ENCODE peak calls at places on chromosomes 6 and 20, in seven cellular contexts. One of them, this sample, is unnamed.

GRCh38 chr6:13303668-13304017 is 24.7 kb downstream of the TBC1D7 start:
- DNase-seq in H1: no peak
- DNase-seq in HCT116: no peak
- DNase-seq in WTC11: no peak
- DNase-seq in GM12878: peak; percentile 76
- DNase-seq in HepG2: no peak
- DNase-seq in K562: no peak
- DNase-seq in this sample: no peak

GRCh38 chr20:50354690-50355592 is 155.2 kb upstream of the PTPN1 start:
- DNase-seq in H1: no peak
- DNase-seq in HCT116: no peak
- DNase-seq in WTC11: no peak
- DNase-seq in GM12878: no peak
- DNase-seq in HepG2: no peak
- DNase-seq in K562: peak; percentile 61
- DNase-seq in this sample: no peak

GRCh38 chr6:140203611-140204553 is 829.4 kb upstream of the CITED2 start:
- DNase-seq in H1: no peak
- DNase-seq in HCT116: no peak
- DNase-seq in WTC11: no peak
- DNase-seq in GM12878: no peak
- DNase-seq in HepG2: no peak
- DNase-seq in K562: no peak
- DNase-seq in this sample: no peak

GRCh38 chr20:5757949-5758348 is 7.7 kb downstream of the SHLD1 start:
- DNase-seq in H1: no peak
- DNase-seq in HCT116: no peak
- DNase-seq in WTC11: no peak
- DNase-seq in GM12878: no peak
- DNase-seq in HepG2: no peak
- DNase-seq in K562: peak; percentile 11
- DNase-seq in this sample: no peak

GRCh38 chr20:64101731-64102621 is 5.4 kb downstream of the NPBWR2 start:
- DNase-seq in H1: no peak
- DNase-seq in HCT116: no peak
- DNase-seq in WTC11: peak; percentile 79
- DNase-seq in GM12878: no peak
- DNase-seq in HepG2: no peak
- DNase-seq in K562: peak; percentile 95
- DNase-seq in this sample: peak; percentile 92

GRCh38 chr6:136647363-136647763 is 97.1 kb upstream of the MAP7 start:
- DNase-seq in H1: no peak
- DNase-seq in HCT116: no peak
- DNase-seq in WTC11: no peak
- DNase-seq in GM12878: peak; percentile 24
- DNase-seq in HepG2: no peak
- DNase-seq in K562: no peak
- DNase-seq in this sample: no peak

GRCh38 chr20:32285621-32286334 is 8.3 kb downstream of the KIF3B start:
- DNase-seq in H1: no peak
- DNase-seq in HCT116: no peak
- DNase-seq in WTC11: no peak
- DNase-seq in GM12878: peak; percentile 84
- DNase-seq in HepG2: no peak
- DNase-seq in K562: peak; percentile 64
- DNase-seq in this sample: no peak

GRCh38 chr6:17971128-17972073 is 16.0 kb downstream of the KIF13A start:
- DNase-seq in H1: no peak
- DNase-seq in HCT116: peak; percentile 35
- DNase-seq in WTC11: no peak
- DNase-seq in GM12878: no peak
- DNase-seq in HepG2: no peak
- DNase-seq in K562: no peak
- DNase-seq in this sample: no peak

GRCh38 chr20:37777556-37777955 is 83.7 kb downstream of the CTNNBL1 start:
- DNase-seq in H1: no peak
- DNase-seq in HCT116: no peak
- DNase-seq in WTC11: no peak
- DNase-seq in GM12878: no peak
- DNase-seq in HepG2: no peak
- DNase-seq in K562: no peak
- DNase-seq in this sample: no peak

GRCh38 chr20:1325173-1326030 is 3.5 kb downstream of the SDCBP2 start:
- DNase-seq in H1: peak; percentile 79
- DNase-seq in HCT116: peak; percentile 88
- DNase-seq in WTC11: peak; percentile 96
- DNase-seq in GM12878: peak; percentile 88
- DNase-seq in HepG2: peak; percentile 97
- DNase-seq in K562: peak; percentile 94
- DNase-seq in this sample: peak; percentile 99

GRCh38 chr20:3751284-3751663 is 16.3 kb downstream of the ADISSP start:
- DNase-seq in H1: no peak
- DNase-seq in HCT116: no peak
- DNase-seq in WTC11: no peak
- DNase-seq in GM12878: no peak
- DNase-seq in HepG2: no peak
- DNase-seq in K562: no peak
- DNase-seq in this sample: no peak

GRCh38 chr6:31531162-31531561 is 2.4 kb downstream of the MCCD1 start:
- DNase-seq in H1: no peak
- DNase-seq in HCT116: no peak
- DNase-seq in WTC11: no peak
- DNase-seq in GM12878: no peak
- DNase-seq in HepG2: no peak
- DNase-seq in K562: no peak
- DNase-seq in this sample: no peak

GRCh38 chr6:31530659-31531058 is 1.9 kb downstream of the MCCD1 start:
- DNase-seq in H1: no peak
- DNase-seq in HCT116: no peak
- DNase-seq in WTC11: no peak
- DNase-seq in GM12878: no peak
- DNase-seq in HepG2: no peak
- DNase-seq in K562: no peak
- DNase-seq in this sample: no peak

GRCh38 chr6:31528307-31528777 is 420 bp upstream of the MCCD1 start:
- DNase-seq in H1: no peak
- DNase-seq in HCT116: no peak
- DNase-seq in WTC11: no peak
- DNase-seq in GM12878: no peak
- DNase-seq in HepG2: peak; percentile 54
- DNase-seq in K562: no peak
- DNase-seq in this sample: no peak

GRCh38 chr6:31529329-31530150 is 778 bp downstream of the MCCD1 start:
- DNase-seq in H1: no peak
- DNase-seq in HCT116: no peak
- DNase-seq in WTC11: no peak
- DNase-seq in GM12878: no peak
- DNase-seq in HepG2: peak; percentile 79
- DNase-seq in K562: no peak
- DNase-seq in this sample: no peak

DNA sequence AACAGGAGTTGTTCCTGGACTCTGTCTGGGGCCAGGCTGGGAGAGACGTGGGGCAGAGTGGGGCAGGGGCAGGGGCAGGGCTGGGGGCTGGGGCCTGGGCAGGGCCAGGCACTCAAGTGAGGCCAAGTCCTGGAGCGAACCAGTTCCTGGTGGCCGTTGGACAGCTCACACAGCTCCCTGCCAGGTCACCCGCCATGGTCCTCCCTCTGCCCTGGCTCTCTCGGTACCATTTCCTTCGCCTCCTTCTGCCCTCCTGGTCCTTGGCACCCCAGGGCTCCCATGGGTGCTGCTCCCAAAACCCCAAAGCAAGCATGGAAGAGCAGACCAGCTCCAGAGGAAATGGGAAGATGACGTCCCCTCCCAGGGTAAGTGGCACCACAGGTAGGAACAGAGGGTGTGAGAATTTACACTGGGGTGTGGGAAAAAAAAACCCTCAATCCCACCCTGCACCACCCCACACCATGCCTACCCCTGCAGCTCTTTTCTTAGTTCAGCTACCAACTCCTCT is at the start of gene MCCD1:
- DNase-seq in H1: no peak
- DNase-seq in HCT116: no peak
- DNase-seq in WTC11: no peak
- DNase-seq in GM12878: no peak
- DNase-seq in HepG2: no peak
- DNase-seq in K562: no peak
- DNase-seq in this sample: no peak
- TF ChIP-seq SP1 in H1: no peak
- TF ChIP-seq SP1 in HCT116: no peak
- TF ChIP-seq SP1 in WTC11: no peak
- TF ChIP-seq SP1 in GM12878: no peak
- TF ChIP-seq SP1 in HepG2: no peak
- TF ChIP-seq SP1 in K562: no peak
- TF ChIP-seq SP1 in this sample: no peak

DNA sequence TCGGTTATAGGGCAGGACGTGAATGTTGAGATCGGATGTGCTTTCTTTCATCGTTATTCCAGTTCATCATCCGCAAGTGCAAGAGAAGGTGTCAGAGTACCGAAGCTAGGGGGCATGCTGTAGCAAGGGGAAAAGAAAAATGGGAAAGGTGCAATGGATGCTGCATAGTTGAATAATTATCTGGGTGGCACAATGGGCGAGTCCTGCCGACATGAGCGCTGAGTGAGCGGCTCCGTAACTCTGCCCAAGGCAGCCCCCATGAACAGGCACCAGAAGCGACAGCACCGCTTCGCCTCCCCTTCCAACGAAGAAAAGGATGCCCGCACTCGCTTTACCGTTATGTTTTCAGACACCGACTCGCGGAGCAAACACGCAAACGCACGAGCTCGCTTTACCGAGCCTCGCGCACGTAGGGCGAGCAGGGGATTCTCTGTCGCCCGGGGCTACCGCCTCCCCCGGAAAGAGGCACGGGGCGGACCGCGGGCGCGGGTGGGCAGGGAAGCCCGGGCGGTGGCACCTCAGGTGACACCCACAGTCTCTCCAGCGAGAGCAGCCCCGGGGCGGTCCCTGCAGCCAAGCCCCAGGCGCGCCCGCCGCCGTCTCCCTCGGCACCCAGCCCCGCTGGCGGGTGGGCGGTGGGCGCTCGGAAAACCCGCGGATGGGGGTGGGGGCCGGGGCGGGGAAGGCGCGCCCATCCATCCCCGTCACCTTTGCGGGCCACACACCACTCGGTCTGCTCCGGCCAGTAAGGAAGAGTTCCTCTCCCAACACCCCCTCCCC is 654 bp downstream of the WASF1 start:
- DNase-seq in H1: peak; percentile 5
- DNase-seq in HCT116: peak; percentile 42
- DNase-seq in WTC11: peak; percentile 28
- DNase-seq in GM12878: no peak
- DNase-seq in HepG2: peak; percentile 74
- DNase-seq in K562: peak; percentile 55
- DNase-seq in this sample: peak; percentile 50
- TF ChIP-seq SP1 in H1: no peak
- TF ChIP-seq SP1 in HCT116: peak; percentile 14
- TF ChIP-seq SP1 in WTC11: no peak
- TF ChIP-seq SP1 in GM12878: no peak
- TF ChIP-seq SP1 in HepG2: no peak
- TF ChIP-seq SP1 in K562: no peak
- TF ChIP-seq SP1 in this sample: no peak

GRCh38 chr6:25054469-25054868 is 118.7 kb upstream of the RIPOR2 start:
- DNase-seq in H1: no peak
- DNase-seq in HCT116: no peak
- DNase-seq in WTC11: no peak
- DNase-seq in GM12878: no peak
- DNase-seq in HepG2: no peak
- DNase-seq in K562: no peak
- DNase-seq in this sample: no peak
- TF ChIP-seq SP1 in H1: no peak
- TF ChIP-seq SP1 in HCT116: no peak
- TF ChIP-seq SP1 in WTC11: no peak
- TF ChIP-seq SP1 in GM12878: no peak
- TF ChIP-seq SP1 in HepG2: no peak
- TF ChIP-seq SP1 in K562: no peak
- TF ChIP-seq SP1 in this sample: no peak

GRCh38 chr6:30087876-30088275 is 12.3 kb upstream of the RNF39 start:
- DNase-seq in H1: no peak
- DNase-seq in HCT116: no peak
- DNase-seq in WTC11: no peak
- DNase-seq in GM12878: no peak
- DNase-seq in HepG2: no peak
- DNase-seq in K562: no peak
- DNase-seq in this sample: no peak

GRCh38 chr6:30096829-30097228 is 16.1 kb downstream of the TRIM31 start:
- DNase-seq in H1: no peak
- DNase-seq in HCT116: no peak
- DNase-seq in WTC11: no peak
- DNase-seq in GM12878: no peak
- DNase-seq in HepG2: no peak
- DNase-seq in K562: no peak
- DNase-seq in this sample: no peak

GRCh38 chr6:30093951-30094350 is 18.4 kb upstream of the RNF39 start:
- DNase-seq in H1: no peak
- DNase-seq in HCT116: no peak
- DNase-seq in WTC11: no peak
- DNase-seq in GM12878: no peak
- DNase-seq in HepG2: no peak
- DNase-seq in K562: no peak
- DNase-seq in this sample: no peak

GRCh38 chr6:30092852-30093543 is 17.4 kb upstream of the RNF39 start:
- DNase-seq in H1: no peak
- DNase-seq in HCT116: no peak
- DNase-seq in WTC11: no peak
- DNase-seq in GM12878: no peak
- DNase-seq in HepG2: no peak
- DNase-seq in K562: no peak
- DNase-seq in this sample: no peak

GRCh38 chr6:30091577-30092381 is 16.2 kb upstream of the RNF39 start:
- DNase-seq in H1: no peak
- DNase-seq in HCT116: peak; percentile 85
- DNase-seq in WTC11: no peak
- DNase-seq in GM12878: no peak
- DNase-seq in HepG2: peak; percentile 30
- DNase-seq in K562: no peak
- DNase-seq in this sample: no peak
- TF ChIP-seq SP1 in H1: no peak
- TF ChIP-seq SP1 in HCT116: peak; percentile 75
- TF ChIP-seq SP1 in WTC11: no peak
- TF ChIP-seq SP1 in GM12878: no peak
- TF ChIP-seq SP1 in HepG2: no peak
- TF ChIP-seq SP1 in K562: no peak
- TF ChIP-seq SP1 in this sample: no peak

DNA sequence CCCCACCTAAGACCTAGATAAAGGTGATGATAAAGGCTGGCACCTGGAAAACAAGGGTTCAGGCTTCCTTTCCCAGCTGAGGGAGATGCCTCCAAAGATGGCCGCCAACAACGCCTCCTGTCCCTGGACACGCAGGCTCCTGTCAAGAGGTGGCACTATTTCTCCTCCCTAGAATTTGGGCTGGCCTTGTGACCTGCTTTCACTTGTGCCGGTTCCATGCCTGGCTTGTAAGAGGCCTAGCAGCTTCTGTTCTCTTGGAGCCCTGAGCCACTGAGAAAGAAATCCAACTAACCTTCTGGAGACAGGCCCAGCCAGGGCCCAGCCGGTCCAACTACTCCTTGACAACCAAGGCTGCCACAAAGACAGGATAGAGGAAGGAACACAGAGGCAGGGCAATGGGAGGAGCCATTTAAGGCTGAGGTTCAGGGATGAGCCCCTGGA is 60.2 kb upstream of the RALY start:
- DNase-seq in H1: peak; percentile 51
- DNase-seq in HCT116: peak; percentile 48
- DNase-seq in WTC11: peak; percentile 71
- DNase-seq in GM12878: no peak
- DNase-seq in HepG2: peak; percentile 87
- DNase-seq in K562: peak; percentile 70
- DNase-seq in this sample: peak; percentile 60
- TF ChIP-seq SP1 in H1: no peak
- TF ChIP-seq SP1 in HCT116: no peak
- TF ChIP-seq SP1 in WTC11: no peak
- TF ChIP-seq SP1 in GM12878: no peak
- TF ChIP-seq SP1 in HepG2: peak; percentile 53
- TF ChIP-seq SP1 in K562: no peak
- TF ChIP-seq SP1 in this sample: no peak

This sample was measured in HEK293T.